ENCODE peak calls at places on chromosome 16, in four cellular contexts. One of them, this sample, is unnamed.

GRCh38 chr16:64428463-64428862 is 693.4 kb downstream of the CDH11 start:
- DNase-seq in transverse colon: no peak
- DNase-seq in A549: no peak
- DNase-seq in upper lobe of left lung: no peak
- DNase-seq in this sample: no peak

GRCh38 chr16:55393976-55394375 is 70.0 kb downstream of the IRX6 start:
- DNase-seq in A549: no peak
- DNase-seq in transverse colon: no peak
- DNase-seq in upper lobe of left lung: no peak
- DNase-seq in this sample: no peak

GRCh38 chr16:1271380-1271749 is 15.5 kb downstream of the TPSD1 start:
- DNase-seq in transverse colon: no peak
- DNase-seq in upper lobe of left lung: no peak
- DNase-seq in A549: no peak
- DNase-seq in this sample: no peak

GRCh38 chr16:78988361-78988992 is 612.1 kb downstream of the MAF start:
- DNase-seq in transverse colon: no peak
- DNase-seq in A549: no peak
- DNase-seq in upper lobe of left lung: no peak
- DNase-seq in this sample: no peak

GRCh38 chr16:12675852-12676251 is 127.8 kb downstream of the CPPED1 start:
- DNase-seq in upper lobe of left lung: no peak
- DNase-seq in transverse colon: no peak
- DNase-seq in A549: peak; percentile 38
- DNase-seq in this sample: no peak

GRCh38 chr16:79740153-79740720 is 139.7 kb upstream of the MAF start:
- DNase-seq in upper lobe of left lung: no peak
- DNase-seq in A549: no peak
- DNase-seq in transverse colon: no peak
- DNase-seq in this sample: no peak

GRCh38 chr16:11797957-11798299 is 870 bp upstream of the ZC3H7A start:
- DNase-seq in upper lobe of left lung: peak; percentile 33
- DNase-seq in transverse colon: no peak
- DNase-seq in A549: peak; percentile 13
- DNase-seq in this sample: no peak

GRCh38 chr16:27434141-27435051 is 32.4 kb downstream of the IL21R start:
- DNase-seq in upper lobe of left lung: peak; percentile 14
- DNase-seq in transverse colon: no peak
- DNase-seq in A549: no peak
- DNase-seq in this sample: peak; percentile 37

GRCh38 chr16:85483424-85483823 is 129.7 kb upstream of the GSE1 start:
- DNase-seq in A549: no peak
- DNase-seq in upper lobe of left lung: peak; percentile 51
- DNase-seq in transverse colon: no peak
- DNase-seq in this sample: no peak

GRCh38 chr16:11255737-11256656 is at the start of gene SOCS1:
- DNase-seq in transverse colon: peak; percentile 88
- DNase-seq in A549: peak; percentile 81
- DNase-seq in upper lobe of left lung: peak; percentile 87
- DNase-seq in this sample: peak; percentile 92

GRCh38 chr16:27920391-27920891 is 143.1 kb downstream of the GSG1L start:
- DNase-seq in upper lobe of left lung: no peak
- DNase-seq in transverse colon: no peak
- DNase-seq in A549: peak; percentile 20
- DNase-seq in this sample: no peak

GRCh38 chr16:48617711-48618148 is 7.8 kb upstream of the N4BP1 start:
- DNase-seq in upper lobe of left lung: peak; percentile 67
- DNase-seq in transverse colon: no peak
- DNase-seq in A549: no peak
- DNase-seq in this sample: no peak

GRCh38 chr16:83615131-83615530 is 192.6 kb upstream of the HSBP1 start:
- DNase-seq in transverse colon: no peak
- DNase-seq in A549: no peak
- DNase-seq in upper lobe of left lung: no peak
- DNase-seq in this sample: no peak

GRCh38 chr16:67173323-67173722 is 3.0 kb downstream of the NOL3 start:
- DNase-seq in A549: no peak
- DNase-seq in upper lobe of left lung: no peak
- DNase-seq in transverse colon: no peak
- DNase-seq in this sample: no peak

GRCh38 chr16:88731699-88732098 is 25.4 kb downstream of the CTU2 start:
- DNase-seq in A549: no peak
- DNase-seq in transverse colon: no peak
- DNase-seq in upper lobe of left lung: no peak
- DNase-seq in this sample: no peak

GRCh38 chr16:11231367-11231970 is 24.5 kb downstream of the SOCS1 start:
- DNase-seq in A549: no peak
- DNase-seq in upper lobe of left lung: no peak
- DNase-seq in transverse colon: no peak
- DNase-seq in this sample: no peak

GRCh38 chr16:17467923-17468540 is 2.7 kb downstream of the XYLT1 start:
- DNase-seq in A549: peak; percentile 29
- DNase-seq in upper lobe of left lung: peak; percentile 56
- DNase-seq in transverse colon: peak; percentile 80
- DNase-seq in this sample: peak; percentile 74

GRCh38 chr16:87795336-87795735 is 29.6 kb upstream of the KLHDC4 start:
- DNase-seq in transverse colon: no peak
- DNase-seq in A549: no peak
- DNase-seq in upper lobe of left lung: no peak
- DNase-seq in this sample: no peak

GRCh38 chr16:88047462-88047861 is 96.2 kb downstream of the BANP start:
- DNase-seq in transverse colon: no peak
- DNase-seq in A549: no peak
- DNase-seq in upper lobe of left lung: no peak
- DNase-seq in this sample: no peak

GRCh38 chr16:27179500-27180072 is 23.7 kb upstream of the KDM8 start:
- DNase-seq in transverse colon: peak; percentile 92
- DNase-seq in A549: peak; percentile 69
- DNase-seq in upper lobe of left lung: peak; percentile 88
- DNase-seq in this sample: peak; percentile 87

GRCh38 chr16:87319011-87319410 is 1.8 kb upstream of the C16orf95 start:
- DNase-seq in transverse colon: no peak
- DNase-seq in A549: no peak
- DNase-seq in upper lobe of left lung: no peak
- DNase-seq in this sample: no peak

GRCh38 chr16:80122155-80122554 is 418.6 kb upstream of the DYNLRB2 start:
- DNase-seq in upper lobe of left lung: peak; percentile 21
- DNase-seq in transverse colon: peak; percentile 18
- DNase-seq in A549: no peak
- DNase-seq in this sample: peak; percentile 55

GRCh38 chr16:50861926-50862325 is 120.0 kb downstream of the CYLD start:
- DNase-seq in transverse colon: no peak
- DNase-seq in A549: peak; percentile 20
- DNase-seq in upper lobe of left lung: no peak
- DNase-seq in this sample: no peak

GRCh38 chr16:50587543-50587942 is 39.3 kb downstream of the NKD1 start:
- DNase-seq in upper lobe of left lung: no peak
- DNase-seq in transverse colon: no peak
- DNase-seq in A549: no peak
- DNase-seq in this sample: no peak

GRCh38 chr16:23519282-23519681 is 9.0 kb upstream of the GGA2 start:
- DNase-seq in A549: no peak
- DNase-seq in upper lobe of left lung: no peak
- DNase-seq in transverse colon: no peak
- DNase-seq in this sample: no peak

DNA sequence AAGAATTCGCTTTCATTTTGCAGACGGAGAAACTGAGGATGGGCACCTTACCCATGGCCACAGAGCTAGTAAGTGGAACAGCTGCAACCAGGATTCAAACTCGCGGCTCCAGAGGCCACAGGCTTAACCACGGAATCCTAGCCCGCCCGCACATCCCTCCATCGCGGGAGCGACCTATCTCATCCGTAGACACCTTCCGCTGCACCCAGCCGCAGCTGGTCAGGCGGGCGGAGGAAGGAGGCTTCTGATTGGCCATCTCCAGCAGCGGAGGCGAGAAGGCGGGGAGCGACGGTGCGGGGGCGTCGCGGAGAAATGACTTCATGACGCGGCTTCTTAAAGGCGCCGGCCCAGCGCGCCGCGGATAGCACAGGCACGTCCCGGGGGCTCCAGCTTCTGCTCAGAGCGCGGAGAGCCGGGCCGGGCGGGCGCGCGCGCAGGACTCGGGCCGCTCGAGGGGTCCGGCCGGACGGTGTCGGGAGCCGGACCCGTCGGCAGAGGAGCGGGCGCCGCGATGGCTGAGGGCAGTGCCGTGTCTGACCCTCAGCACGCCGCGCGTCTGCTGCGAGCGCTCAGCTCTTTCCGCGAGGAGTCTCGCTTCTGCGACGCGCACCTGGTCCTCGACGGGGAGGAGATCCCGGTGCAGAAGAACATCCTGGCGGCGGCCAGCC is at the start of gene GAN:
- DNase-seq in A549: peak; percentile 97
- DNase-seq in upper lobe of left lung: peak; percentile 96
- DNase-seq in transverse colon: peak; percentile 96
- DNase-seq in this sample: peak; percentile 98
- TF ChIP-seq POLR2A in A549: peak; percentile 67
- TF ChIP-seq POLR2A in upper lobe of left lung: peak; percentile 74
- TF ChIP-seq POLR2A in transverse colon: peak; percentile 95
- TF ChIP-seq POLR2A in this sample: peak; percentile 94

GRCh38 chr16:68328151-68328859 is 17.5 kb downstream of the PRMT7 start:
- DNase-seq in transverse colon: peak; percentile 80
- DNase-seq in upper lobe of left lung: peak; percentile 88
- DNase-seq in A549: peak; percentile 88
- DNase-seq in this sample: peak; percentile 91

GRCh38 chr16:68335175-68335574 is 24.4 kb downstream of the PRMT7 start:
- DNase-seq in upper lobe of left lung: no peak
- DNase-seq in A549: no peak
- DNase-seq in transverse colon: no peak
- DNase-seq in this sample: no peak

GRCh38 chr16:68332411-68333121 is 21.7 kb downstream of the PRMT7 start:
- DNase-seq in upper lobe of left lung: peak; percentile 56
- DNase-seq in transverse colon: peak; percentile 37
- DNase-seq in A549: no peak
- DNase-seq in this sample: peak; percentile 54

GRCh38 chr16:68328860-68329370 is 18.1 kb downstream of the PRMT7 start:
- DNase-seq in A549: no peak
- DNase-seq in transverse colon: no peak
- DNase-seq in upper lobe of left lung: no peak
- DNase-seq in this sample: no peak

GRCh38 chr16:68331879-68332410 is 21.1 kb downstream of the PRMT7 start:
- DNase-seq in transverse colon: no peak
- DNase-seq in upper lobe of left lung: no peak
- DNase-seq in A549: no peak
- DNase-seq in this sample: no peak
- H3K27ac ChIP-seq in transverse colon: peak overlapping the region; percentile 24
- H3K27ac ChIP-seq in upper lobe of left lung: peak overlapping the region; percentile 60
- H3K27ac ChIP-seq in A549: no peak overlapping the region
- H3K27ac ChIP-seq in this sample: no peak overlapping the region

GRCh38 chr16:31331807-31332301 is 23.1 kb upstream of the ITGAX start:
- DNase-seq in transverse colon: no peak
- DNase-seq in A549: no peak
- DNase-seq in upper lobe of left lung: no peak
- DNase-seq in this sample: no peak

GRCh38 chr16:31331141-31331764 is 23.7 kb upstream of the ITGAX start:
- DNase-seq in A549: no peak
- DNase-seq in transverse colon: no peak
- DNase-seq in upper lobe of left lung: no peak
- DNase-seq in this sample: peak; percentile 59

GRCh38 chr16:31329671-31330552 is 25.1 kb upstream of the ITGAX start:
- DNase-seq in transverse colon: no peak
- DNase-seq in A549: no peak
- DNase-seq in upper lobe of left lung: no peak
- DNase-seq in this sample: no peak

GRCh38 chr16:31332544-31332943 is 22.4 kb upstream of the ITGAX start:
- DNase-seq in transverse colon: no peak
- DNase-seq in upper lobe of left lung: no peak
- DNase-seq in A549: no peak
- DNase-seq in this sample: no peak

GRCh38 chr16:31330553-31330890 is 24.5 kb upstream of the ITGAX start:
- DNase-seq in transverse colon: no peak
- DNase-seq in upper lobe of left lung: no peak
- DNase-seq in A549: no peak
- DNase-seq in this sample: no peak
- TF ChIP-seq POLR2A in transverse colon: no peak
- TF ChIP-seq POLR2A in upper lobe of left lung: no peak
- TF ChIP-seq POLR2A in A549: no peak
- TF ChIP-seq POLR2A in this sample: no peak

DNA sequence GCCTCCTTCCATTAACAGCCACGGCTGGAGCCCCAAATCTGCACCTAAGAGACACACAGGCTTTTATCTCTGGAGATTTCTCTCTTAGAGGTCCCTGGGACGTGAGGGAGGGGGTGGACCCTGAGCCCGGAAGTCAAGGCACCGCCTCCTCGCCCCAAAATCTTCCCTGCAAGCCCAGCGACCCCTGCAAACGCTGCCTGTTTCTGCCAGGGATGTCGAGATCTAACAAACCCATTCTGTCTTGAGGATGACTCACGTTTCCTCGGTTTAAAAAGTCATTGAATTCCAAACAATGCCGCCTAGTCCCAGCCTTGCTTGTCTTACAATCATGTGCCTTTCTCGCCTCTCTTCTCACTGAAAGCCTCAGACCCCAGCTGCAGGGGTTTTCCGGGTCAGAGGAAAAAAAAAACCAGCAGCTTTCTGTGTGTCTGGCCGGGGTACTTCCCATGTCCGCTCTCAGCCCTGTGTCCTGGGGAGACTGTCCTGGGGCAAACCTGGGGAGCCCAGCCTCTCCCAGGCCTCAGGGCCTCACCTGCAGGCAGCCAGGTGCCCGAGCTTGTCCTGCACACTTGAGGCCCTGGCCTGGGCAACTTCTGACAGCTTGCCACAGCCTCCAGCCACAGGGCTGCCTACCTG is 15.4 kb downstream of the ARL2BP start:
- DNase-seq in A549: no peak
- DNase-seq in upper lobe of left lung: peak; percentile 20
- DNase-seq in transverse colon: peak; percentile 7
- DNase-seq in this sample: no peak
- H3K27ac ChIP-seq in A549: peak overlapping the region; percentile 80
- H3K27ac ChIP-seq in upper lobe of left lung: peak overlapping the region; percentile 89
- H3K27ac ChIP-seq in transverse colon: peak overlapping the region; percentile 4
- H3K27ac ChIP-seq in this sample: no peak overlapping the region

DNA sequence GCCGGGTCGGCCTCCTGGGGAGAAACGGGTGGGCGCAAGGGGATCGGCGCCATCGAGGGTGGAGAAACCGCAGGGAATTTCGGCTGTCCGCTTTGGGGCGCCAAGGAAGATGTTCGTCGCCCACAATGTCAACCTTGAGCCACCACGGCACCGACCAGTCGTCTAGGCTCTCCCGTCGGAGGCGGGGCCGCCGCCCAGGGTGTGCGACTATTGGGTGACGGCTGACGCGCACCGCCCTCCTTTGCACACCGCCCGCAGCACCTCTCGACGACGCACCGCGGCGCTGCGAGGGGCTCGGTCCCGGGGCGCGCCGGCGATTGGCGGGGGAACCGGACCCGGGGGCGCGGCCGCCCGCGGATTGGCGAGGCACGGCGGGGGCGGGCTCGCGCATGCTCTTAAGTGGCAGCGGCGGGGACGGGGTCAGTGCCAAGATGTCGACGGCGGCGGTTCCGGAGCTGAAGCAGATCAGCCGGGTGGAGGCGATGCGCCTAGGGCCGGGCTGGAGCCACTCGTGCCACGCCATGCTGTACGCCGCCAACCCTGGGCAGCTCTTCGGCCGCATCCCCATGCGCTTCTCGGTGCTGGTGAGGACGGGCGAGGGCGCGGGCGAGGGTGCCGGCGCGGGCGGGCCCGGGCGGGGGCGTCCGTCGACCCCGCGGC is at the start of gene NUDT16L1:
- DNase-seq in transverse colon: peak; percentile 97
- DNase-seq in upper lobe of left lung: peak; percentile 98
- DNase-seq in A549: peak; percentile 92
- DNase-seq in this sample: peak; percentile 98
- TF ChIP-seq POLR2A in transverse colon: peak; percentile 85
- TF ChIP-seq POLR2A in upper lobe of left lung: peak; percentile 59
- TF ChIP-seq POLR2A in A549: peak; percentile 91
- TF ChIP-seq POLR2A in this sample: peak; percentile 76

This sample was measured in Peyer's patch.